ENCODE peak calls at places on chromosome 5, in ten cellular contexts. I is skeletal muscle cell; R is OCI-LY7; X is activated naive CD4-positive, alpha-beta T cell treated with Interleukin-2 at 50 U/mL for 16 hours; N is hypothalamus; D is CD4-positive, alpha-beta T cell; O is effector memory CD8-positive, alpha-beta T cell; M is H54; Z is cardiac septum; A is fibroblast of pulmonary artery. J is an unnamed sample.
A peak's percentile ranks its signal among the peaks of the same experiment; 100 is the strongest.

GRCh38 chr5:80921026-80921425 is 39.1 kb upstream of the RASGRF2 start:
- DNase-seq in I (no peak), R (no peak), X (no peak), N (no peak), D (no peak), O (no peak), M (no peak), Z (no peak), A (no peak), J (no peak)

GRCh38 chr5:61132559-61132958 is 29.7 kb downstream of the SMIM15 start:
- DNase-seq in I (peak; percentile 38), R (no peak), X (no peak), N (no peak), D (no peak), O (no peak), M (no peak), Z (no peak), A (peak; percentile 13), J (no peak)

GRCh38 chr5:135608361-135608760 is 29.6 kb upstream of the CXCL14 start:
- DNase-seq in I (no peak), R (no peak), X (no peak), N (no peak), D (no peak), O (no peak), M (no peak), Z (no peak), A (no peak), J (no peak)

GRCh38 chr5:135750506-135750905 is 84.0 kb upstream of the SLC25A48 start:
- DNase-seq in I (no peak), R (no peak), X (no peak), N (no peak), D (no peak), O (no peak), M (no peak), Z (no peak), A (no peak), J (no peak)

GRCh38 chr5:2353871-2354440 is 397.5 kb downstream of the IRX2 start:
- DNase-seq in I (no peak), R (no peak), X (no peak), N (no peak), D (no peak), O (no peak), M (no peak), Z (peak; percentile 54), A (no peak), J (no peak)

GRCh38 chr5:91499943-91500531 is 116.9 kb upstream of the ARRDC3 start:
- DNase-seq in I (peak; percentile 4), R (peak; percentile 47), X (no peak), N (no peak), D (no peak), O (no peak), M (peak; percentile 9), Z (no peak), A (peak; percentile 69), J (peak; percentile 54)

GRCh38 chr5:143118222-143118621 is 285.3 kb downstream of the NR3C1 start:
- DNase-seq in I (no peak), R (no peak), X (no peak), N (no peak), D (no peak), O (no peak), M (no peak), Z (no peak), A (no peak), J (no peak)

GRCh38 chr5:10297646-10298204 is 10.0 kb downstream of the CMBL start:
- DNase-seq in I (no peak), R (no peak), X (no peak), N (no peak), D (no peak), O (no peak), M (no peak), Z (no peak), A (no peak), J (no peak)

GRCh38 chr5:44949687-44950086 is 140.9 kb downstream of the MRPS30 start:
- DNase-seq in I (no peak), R (no peak), X (no peak), N (no peak), D (no peak), O (no peak), M (no peak), Z (no peak), A (no peak), J (no peak)

GRCh38 chr5:148620696-148621095 is 33.6 kb downstream of the HTR4 start:
- DNase-seq in I (no peak), R (no peak), X (peak; percentile 6), N (no peak), D (no peak), O (peak; percentile 8), M (no peak), Z (no peak), A (no peak), J (peak; percentile 13)

GRCh38 chr5:35345222-35345621 is 114.9 kb upstream of the PRLR start:
- DNase-seq in I (no peak), R (no peak), X (no peak), N (no peak), D (no peak), O (no peak), M (no peak), Z (no peak), A (no peak), J (no peak)

GRCh38 chr5:85647349-85648127 is 970.2 kb upstream of the COX7C start:
- DNase-seq in I (no peak), R (no peak), X (no peak), N (no peak), D (no peak), O (no peak), M (no peak), Z (no peak), A (no peak), J (no peak)

J was measured in endothelial cell of umbilical vein.